ENCODE peak calls at places on chromosome 22, in seven cellular contexts. J is GM23248, Z is mesenchymal stem cell, Q is mesendoderm, T is astrocyte, F is PC-9, G is HCT116. M is an unnamed sample.

GRCh38 chr22:49963647-49964026 is 3.1 kb downstream of the PIM3 start:
- DNase-seq in T (no peak), F (no peak), Z (no peak), J (no peak), G (no peak), Q (no peak), M (no peak)

GRCh38 chr22:24465566-24465965 is 29.6 kb upstream of the UPB1 start:
- DNase-seq in Q (peak; percentile 92), T (peak; percentile 96), F (peak; percentile 80), G (peak; percentile 3), J (peak; percentile 56), Z (peak; percentile 58), M (peak; percentile 35)

GRCh38 chr22:24499706-24500105 is 4.6 kb downstream of the UPB1 start:
- DNase-seq in G (no peak), F (no peak), Z (no peak), T (no peak), J (no peak), Q (no peak), M (no peak)

GRCh38 chr22:50186789-50187523 is 1.2 kb downstream of the TRABD start:
- DNase-seq in T (no peak), Q (no peak), Z (peak; percentile 51), F (peak; percentile 48), J (peak; percentile 70), G (no peak), M (peak; percentile 19)

GRCh38 chr22:19979712-19980493 is 36.7 kb downstream of the ARVCF start:
- DNase-seq in Q (no peak), T (no peak), G (no peak), F (no peak), J (no peak), Z (no peak), M (no peak)

GRCh38 chr22:49930596-49931412 is 12.4 kb downstream of the CRELD2 start:
- DNase-seq in Z (peak; percentile 73), Q (peak; percentile 65), J (peak; percentile 67), F (peak; percentile 95), T (peak; percentile 18), G (peak; percentile 78), M (peak; percentile 20)

GRCh38 chr22:36323182-36323854 is 64.4 kb downstream of the MYH9 start:
- DNase-seq in G (no peak), Q (no peak), T (peak; percentile 71), Z (peak; percentile 71), J (peak; percentile 82), F (no peak), M (peak; percentile 81)

GRCh38 chr22:50714150-50714549 is 23.9 kb upstream of the ACR start:
- DNase-seq in F (no peak), G (no peak), Q (no peak), J (no peak), Z (no peak), T (no peak), M (no peak)

GRCh38 chr22:38170469-38170868 is 11.2 kb downstream of the PLA2G6 start:
- DNase-seq in T (no peak), J (no peak), F (no peak), Z (no peak), Q (no peak), G (no peak), M (no peak)

GRCh38 chr22:50246242-50247175 is 1.7 kb upstream of the TUBGCP6 start:
- DNase-seq in Q (peak; percentile 49), Z (no peak), G (no peak), F (no peak), T (no peak), J (no peak), M (no peak)

GRCh38 chr22:19233189-19233661 is 54.7 kb upstream of the SLC25A1 start:
- DNase-seq in T (no peak), G (no peak), F (no peak), Q (no peak), J (no peak), Z (no peak), M (no peak)

GRCh38 chr22:17483670-17484372 is 79.5 kb upstream of the SLC25A18 start:
- DNase-seq in T (no peak), Q (no peak), J (no peak), G (no peak), Z (peak; percentile 5), F (no peak), M (no peak)

GRCh38 chr22:41939981-41940852 is 6.7 kb downstream of the CENPM start:
- DNase-seq in T (no peak), Z (peak; percentile 29), G (no peak), F (peak; percentile 45), J (no peak), Q (no peak), M (no peak)

GRCh38 chr22:32333141-32333768 is 24.4 kb upstream of the RFPL3 start:
- DNase-seq in G (no peak), Z (no peak), T (no peak), Q (no peak), F (no peak), J (no peak), M (no peak)

GRCh38 chr22:49208003-49208402 is 619.7 kb downstream of the BRD1 start:
- DNase-seq in J (no peak), F (no peak), T (no peak), Q (no peak), G (no peak), Z (no peak), M (no peak)

GRCh38 chr22:36819112-36819511 is 2.3 kb upstream of the PVALB start:
- DNase-seq in F (no peak), Q (peak; percentile 74), T (no peak), J (no peak), G (no peak), Z (no peak), M (no peak)

GRCh38 chr22:27802389-27803079 is 978 bp upstream of the MN1 start:
- DNase-seq in J (no peak), Q (no peak), G (no peak), T (no peak), F (no peak), Z (no peak), M (no peak)

GRCh38 chr22:34430386-34430785 is 510.1 kb upstream of the LARGE1 start:
- DNase-seq in T (no peak), Z (no peak), J (no peak), F (no peak), G (no peak), Q (no peak), M (no peak)

GRCh38 chr22:29635734-29636357 is 32.4 kb downstream of the NF2 start:
- DNase-seq in J (peak; percentile 77), Z (peak; percentile 77), T (peak; percentile 56), F (peak; percentile 71), G (peak; percentile 34), Q (peak; percentile 69), M (peak; percentile 79)

GRCh38 chr22:41929158-41929896 is 2.7 kb upstream of the TNFRSF13C start:
- DNase-seq in F (no peak), G (no peak), Q (no peak), J (no peak), T (no peak), Z (no peak), M (no peak)

GRCh38 chr22:48021946-48022345 is 1259.5 kb downstream of the TBC1D22A start:
- DNase-seq in Q (peak; percentile 19), J (no peak), G (no peak), F (no peak), Z (no peak), T (no peak), M (no peak)

GRCh38 chr22:31241200-31241599 is 29.1 kb downstream of the LIMK2 start:
- DNase-seq in Q (peak; percentile 74), Z (peak; percentile 55), F (peak; percentile 64), T (peak; percentile 30), G (no peak), J (peak; percentile 52), M (peak; percentile 49)
- H3K4me2 ChIP-seq in Q (no peak overlapping the region), Z (no peak overlapping the region), F (peak overlapping the region; percentile 78), T (peak overlapping the region; percentile 72), G (peak overlapping the region; percentile 49), J (peak overlapping the region; percentile 29), M (no peak overlapping the region)

DNA sequence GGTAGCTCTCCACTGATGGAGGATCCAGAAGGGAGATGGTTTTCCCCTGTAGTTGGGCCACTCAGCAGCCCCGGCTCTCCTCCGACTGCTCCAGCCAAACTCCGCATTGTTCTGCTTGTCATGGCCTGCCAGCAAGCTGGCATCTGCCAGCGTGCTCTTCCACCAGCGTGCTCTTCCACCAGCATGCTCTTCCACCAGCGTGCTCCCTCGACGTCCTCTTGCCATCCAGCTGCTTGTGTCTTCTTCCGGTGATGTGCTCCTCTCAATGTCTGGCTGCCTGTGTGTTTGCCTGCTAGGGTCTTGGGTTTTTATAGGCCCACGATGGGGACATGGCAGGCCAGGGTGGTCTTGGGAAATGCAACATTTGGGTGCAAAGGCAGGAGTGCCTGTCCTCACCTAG is 43.5 kb upstream of the GNAZ start:
- DNase-seq in Z (no peak), F (no peak), Q (no peak), J (no peak), T (no peak), G (no peak), M (no peak)
- H3K4me2 ChIP-seq in Z (no peak overlapping the region), F (no peak overlapping the region), Q (no peak overlapping the region), J (no peak overlapping the region), T (no peak overlapping the region), G (no peak overlapping the region), M (no peak overlapping the region)

DNA sequence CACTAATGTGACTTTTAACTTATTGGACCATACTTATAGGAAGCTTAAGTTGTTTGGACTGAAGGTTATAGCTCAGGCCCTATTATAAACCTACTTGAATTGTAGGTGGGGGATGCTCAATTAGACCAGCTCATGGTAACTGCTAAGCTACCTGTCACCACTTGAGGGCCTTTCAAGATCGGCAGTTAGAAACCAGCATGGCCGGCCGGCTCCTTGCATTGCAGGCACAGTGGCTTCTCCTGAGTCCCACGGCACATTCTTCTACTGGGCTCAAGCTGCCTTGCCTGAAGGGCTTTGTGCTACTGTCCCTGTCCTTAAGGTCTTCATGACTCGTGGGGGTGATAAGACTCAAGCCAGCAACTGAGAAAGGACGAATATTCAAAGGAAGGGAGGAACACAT is 70.8 kb downstream of the TBC1D22A start:
- DNase-seq in T (peak; percentile 28), J (peak; percentile 14), Z (peak; percentile 46), Q (peak; percentile 90), F (no peak), G (peak; percentile 23), M (peak; percentile 48)
- H3K4me2 ChIP-seq in T (no peak overlapping the region), J (no peak overlapping the region), Z (no peak overlapping the region), Q (no peak overlapping the region), F (no peak overlapping the region), G (no peak overlapping the region), M (no peak overlapping the region)

GRCh38 chr22:43533656-43534428 is 122.0 kb downstream of the MPPED1 start:
- DNase-seq in Z (no peak), J (no peak), G (no peak), F (no peak), Q (no peak), T (no peak), M (no peak)

GRCh38 chr22:43535741-43536140 is 123.9 kb downstream of the MPPED1 start:
- DNase-seq in F (no peak), G (no peak), Q (no peak), Z (no peak), J (no peak), T (no peak), M (no peak)

GRCh38 chr22:43537019-43537585 is 125.3 kb downstream of the MPPED1 start:
- DNase-seq in Z (no peak), G (no peak), Q (no peak), F (no peak), J (no peak), T (no peak), M (no peak)

GRCh38 chr22:43534916-43535315 is 123.1 kb downstream of the MPPED1 start:
- DNase-seq in F (no peak), J (no peak), Z (no peak), G (no peak), Q (no peak), T (no peak), M (no peak)

DNA sequence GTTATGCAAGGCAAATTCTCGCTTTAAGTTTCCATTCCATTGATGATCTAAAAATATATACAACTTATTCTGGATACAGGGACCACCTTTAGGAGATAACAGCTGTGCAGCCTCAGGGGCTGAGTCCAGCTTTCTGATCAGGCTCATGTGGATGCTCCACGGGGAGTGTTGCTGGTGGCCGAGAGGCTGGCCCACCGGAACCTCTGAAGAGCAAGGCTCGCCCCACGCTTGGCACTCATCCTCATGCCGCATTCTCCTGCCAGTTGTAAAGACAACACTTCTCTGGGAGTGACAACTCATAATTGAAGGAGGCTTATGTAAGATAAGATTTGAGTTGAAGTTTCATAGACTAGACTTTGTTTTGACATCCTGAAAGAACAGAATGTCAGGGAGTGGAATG is 123.5 kb downstream of the MPPED1 start:
- DNase-seq in J (no peak), F (no peak), Z (no peak), T (no peak), G (no peak), Q (no peak), M (no peak)
- H3K4me2 ChIP-seq in J (no peak overlapping the region), F (no peak overlapping the region), Z (no peak overlapping the region), T (no peak overlapping the region), G (no peak overlapping the region), Q (no peak overlapping the region), M (no peak overlapping the region)